ENCODE peak calls at places on chromosomes 5 and 9, in eight cellular contexts. R, N, Y, P, Q, K, V and W are unnamed samples.

GRCh38 chr5:134917070-134917831 is 12.3 kb downstream of the PCBD2 start:
- DNase-seq in Q (no peak), N (no peak), R (no peak), P (no peak), K (peak), V (no peak), Y (no peak), W (no peak)

GRCh38 chr9:114396558-114397218 is 8.9 kb upstream of the AKNA start:
- DNase-seq in Q (no peak), N (no peak), Y (peak), P (peak), V (peak), R (no peak), K (peak), W (no peak)

GRCh38 chr5:109936091-109936490 is 246.4 kb downstream of the MAN2A1 start:
- DNase-seq in N (no peak), R (no peak), K (no peak), P (no peak), V (no peak), Q (no peak), Y (no peak), W (no peak)

GRCh38 chr5:54944364-54944763 is 41.0 kb downstream of the ESM1 start:
- DNase-seq in R (no peak), P (peak), V (no peak), N (no peak), Y (peak), Q (no peak), K (no peak), W (peak)

GRCh38 chr9:137198051-137198747 is 2.3 kb downstream of the TPRN start:
- DNase-seq in Y (no peak), Q (no peak), K (peak), P (no peak), V (peak), R (no peak), N (no peak), W (no peak)

GRCh38 chr9:86947146-86948081 is at the start of gene GAS1:
- DNase-seq in P (peak), Y (peak), K (peak), V (peak), Q (peak), N (peak), R (peak), W (peak)

GRCh38 chr5:111742595-111742994 is 14.4 kb downstream of the NREP start:
- DNase-seq in Q (no peak), P (peak), Y (peak), K (no peak), V (no peak), N (no peak), R (peak), W (no peak)

GRCh38 chr9:35729700-35730485 is 2.1 kb downstream of the TLN1 start:
- DNase-seq in K (peak), R (peak), N (peak), P (no peak), Y (peak), V (peak), Q (no peak), W (peak)

GRCh38 chr5:91332267-91333044 is 50.7 kb downstream of the ARRDC3 start:
- DNase-seq in V (peak), P (no peak), Q (no peak), N (no peak), R (no peak), Y (no peak), K (peak), W (peak)

GRCh38 chr9:129320575-129321311 is 142.7 kb upstream of the IER5L start:
- DNase-seq in Y (peak), V (peak), K (peak), P (peak), N (peak), Q (no peak), R (peak), W (peak)

GRCh38 chr9:79570449-79571308 is 1.1 kb upstream of the TLE4 start:
- DNase-seq in P (peak), Q (peak), N (peak), V (peak), R (peak), K (peak), Y (no peak), W (peak)

GRCh38 chr9:16960084-16960483 is 89.6 kb upstream of the BNC2 start:
- DNase-seq in Y (no peak), K (no peak), Q (no peak), V (no peak), R (no peak), N (no peak), P (peak), W (no peak)

GRCh38 chr9:37926737-37927590 is 23.0 kb upstream of the SLC25A51 start:
- DNase-seq in N (no peak), Q (no peak), R (no peak), V (no peak), P (no peak), Y (no peak), K (no peak), W (no peak)

GRCh38 chr5:32278403-32278802 is 34.3 kb downstream of the MTMR12 start:
- DNase-seq in N (no peak), V (no peak), K (no peak), Q (no peak), Y (no peak), P (peak), R (no peak), W (peak)

GRCh38 chr5:176927562-176927961 is 28.4 kb upstream of the HK3 start:
- DNase-seq in R (no peak), P (no peak), Q (no peak), N (no peak), K (no peak), V (no peak), Y (no peak), W (no peak)

GRCh38 chr9:127838375-127839078 is 15.9 kb downstream of the ENG start:
- DNase-seq in Q (no peak), P (peak), N (peak), K (peak), V (peak), R (peak), Y (peak), W (no peak)

GRCh38 chr5:170427672-170428236 is 38.6 kb upstream of the KCNMB1 start:
- DNase-seq in P (peak), Q (no peak), R (no peak), V (no peak), Y (no peak), K (no peak), N (no peak), W (no peak)

GRCh38 chr9:2570615-2571479 is 50.7 kb upstream of the VLDLR start:
- DNase-seq in Y (no peak), N (no peak), R (peak), Q (no peak), K (peak), V (peak), P (no peak), W (no peak)

GRCh38 chr5:150513375-150514309 is 5.7 kb downstream of the NDST1 start:
- DNase-seq in N (no peak), V (peak), K (no peak), Q (no peak), P (no peak), R (no peak), Y (no peak), W (peak)

GRCh38 chr9:95459867-95460626 is 56.7 kb downstream of the PTCH1 start:
- DNase-seq in K (no peak), R (no peak), Q (no peak), Y (no peak), V (no peak), N (no peak), P (no peak), W (no peak)

GRCh38 chr9:112063151-112063550 is 111.9 kb downstream of the SUSD1 start:
- DNase-seq in V (no peak), Q (no peak), Y (no peak), N (no peak), K (no peak), P (no peak), R (no peak), W (no peak)

GRCh38 chr5:107487056-107487461 is 183.7 kb downstream of the EFNA5 start:
- DNase-seq in Q (no peak), K (no peak), R (peak), V (no peak), Y (no peak), P (no peak), N (no peak), W (no peak)

GRCh38 chr5:44389410-44389879 is at the start of gene FGF10:
- DNase-seq in V (peak), P (no peak), K (no peak), Y (no peak), Q (peak), R (no peak), N (no peak), W (no peak)

GRCh38 chr5:147391781-147392180 is 118.1 kb downstream of the DPYSL3 start:
- DNase-seq in Q (no peak), K (peak), Y (peak), V (peak), N (no peak), R (peak), P (peak), W (no peak)

GRCh38 chr9:114653556-114654159 is 3.9 kb downstream of the TEX53 start:
- DNase-seq in N (no peak), Q (peak), Y (peak), V (peak), P (peak), R (peak), K (peak), W (peak)

GRCh38 chr5:179829732-179830435 is 9.2 kb downstream of the SQSTM1 start:
- DNase-seq in R (no peak), Y (no peak), P (no peak), V (no peak), N (no peak), K (no peak), Q (no peak), W (no peak)

GRCh38 chr5:169549453-169549852 is 34.1 kb upstream of the SPDL1 start:
- DNase-seq in K (no peak), Y (no peak), Q (no peak), P (no peak), R (no peak), N (no peak), V (no peak), W (no peak)

GRCh38 chr5:72624641-72625236 is 117.5 kb upstream of the ZNF366 start:
- DNase-seq in Q (no peak), Y (peak), P (no peak), N (no peak), V (no peak), K (peak), R (no peak), W (no peak)